ENCODE peak calls at places on chromosomes 5 and 9, in nine cellular contexts. T is A549, J is ascending aorta, D is uterus, C is psoas muscle, W is HepG2, I is spleen, L is MM.1S, U is mammary epithelial cell. G is an unnamed sample.

GRCh38 chr5:45532826-45533624 is 163.2 kb downstream of the HCN1 start:
- DNase-seq in L (no peak), U (no peak), T (no peak), I (no peak), D (no peak), C (no peak), W (no peak), J (no peak), G (no peak)

GRCh38 chr5:34673463-34674125 is 17.5 kb downstream of the RAI14 start:
- DNase-seq in T (no peak), L (no peak), I (no peak), W (no peak), U (no peak), J (no peak), D (no peak), C (no peak), G (no peak)

GRCh38 chr5:78544531-78545200 is 103.9 kb downstream of the LHFPL2 start:
- DNase-seq in T (no peak), D (peak; percentile 57), I (no peak), W (no peak), J (no peak), C (no peak), U (no peak), L (no peak), G (peak; percentile 54)

GRCh38 chr9:69207503-69207902 is 33.4 kb downstream of the TJP2 start:
- DNase-seq in L (no peak), U (no peak), J (no peak), D (no peak), I (no peak), W (no peak), T (no peak), C (no peak), G (no peak)

GRCh38 chr9:79390077-79390673 is 181.6 kb upstream of the TLE4 start:
- DNase-seq in J (no peak), D (no peak), W (no peak), U (no peak), L (no peak), T (no peak), C (no peak), I (no peak), G (no peak)

GRCh38 chr5:180127682-180128670 is 56.4 kb upstream of the RNF130 start:
- DNase-seq in C (peak; percentile 46), J (peak; percentile 59), L (no peak), W (no peak), D (no peak), U (no peak), I (peak; percentile 63), T (no peak), G (no peak)

GRCh38 chr9:130426883-130427282 is 17.9 kb upstream of the ASS1 start:
- DNase-seq in U (peak; percentile 93), L (no peak), D (no peak), W (no peak), C (peak; percentile 77), T (peak; percentile 33), J (no peak), I (no peak), G (no peak)

GRCh38 chr9:135887585-135888050 is 19.7 kb downstream of the CAMSAP1 start:
- DNase-seq in T (no peak), W (no peak), J (no peak), L (no peak), U (no peak), D (no peak), C (no peak), I (peak; percentile 85), G (no peak)

GRCh38 chr5:180116441-180117377 is 45.1 kb upstream of the RNF130 start:
- DNase-seq in T (peak; percentile 67), W (peak; percentile 24), J (peak; percentile 56), U (peak; percentile 12), L (no peak), C (peak; percentile 40), D (peak; percentile 8), I (peak; percentile 59), G (no peak)

DNA sequence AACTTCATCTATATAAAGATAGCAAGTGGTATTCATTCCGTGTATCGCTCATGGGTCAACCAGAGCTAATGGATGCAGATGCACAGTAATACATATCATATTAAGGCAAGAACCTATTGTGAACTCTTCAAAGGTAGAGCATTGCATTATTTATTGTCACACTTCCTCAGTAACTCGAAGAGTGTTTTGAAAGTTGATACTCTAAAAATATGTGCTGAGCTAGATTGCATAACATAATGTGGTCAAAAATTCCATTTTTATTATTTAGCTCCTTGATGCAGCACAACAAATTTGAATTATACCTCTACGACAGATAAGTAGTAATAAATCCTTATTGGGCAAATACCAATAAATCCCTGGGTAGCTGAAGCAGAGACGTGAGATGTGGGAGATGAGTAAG is 70.4 kb downstream of the CDH18 start:
- DNase-seq in J (no peak), L (no peak), W (no peak), I (no peak), T (no peak), C (no peak), U (no peak), D (no peak), G (no peak)
- H3K4me1 ChIP-seq in J (no peaks in the 10 kb centered on the region), L (no peaks in the 10 kb centered on the region), W (no peaks in the 10 kb centered on the region), I (no peaks in the 10 kb centered on the region), T (no peaks in the 10 kb centered on the region), C (no peaks in the 10 kb centered on the region), U (no peaks in the 10 kb centered on the region), D (no peaks in the 10 kb centered on the region), G (no peaks in the 10 kb centered on the region)

GRCh38 chr5:3994635-3995034 is 399.0 kb downstream of the IRX1 start:
- DNase-seq in I (no peak), D (no peak), T (no peak), W (no peak), C (no peak), U (no peak), J (no peak), L (no peak), G (no peak)

GRCh38 chr5:3995954-3996619 is 400.5 kb downstream of the IRX1 start:
- DNase-seq in D (no peak), I (no peak), U (no peak), T (no peak), C (no peak), J (no peak), W (no peak), L (no peak), G (no peak)

GRCh38 chr5:3997670-3998069 is 402.0 kb downstream of the IRX1 start:
- DNase-seq in I (no peak), L (no peak), T (no peak), C (no peak), J (no peak), D (no peak), W (no peak), U (no peak), G (no peak)

GRCh38 chr5:3996871-3997410 is 401.3 kb downstream of the IRX1 start:
- DNase-seq in J (no peak), L (no peak), D (no peak), C (no peak), T (no peak), I (no peak), U (no peak), W (no peak), G (no peak)

GRCh38 chr5:3993856-3994473 is 398.3 kb downstream of the IRX1 start:
- DNase-seq in U (no peak), T (no peak), D (no peak), C (no peak), I (no peak), L (no peak), W (no peak), J (no peak), G (no peak)
- TF ChIP-seq CTCF in U (no peak), T (no peak), D (no peak), C (no peak), I (no peak), L (no peak), W (no peak), J (no peak), G (no peak)

GRCh38 chr9:127107344-127108181 is 14.9 kb downstream of the ANGPTL2 start:
- DNase-seq in U (no peak), D (no peak), J (no peak), L (no peak), I (no peak), W (no peak), C (no peak), T (no peak), G (no peak)
- H3K4me1 ChIP-seq in U (peaks cover 7% of the 10 kb centered on the region), D (peaks cover 8% of the 10 kb centered on the region), J (no peaks in the 10 kb centered on the region), L (no peaks in the 10 kb centered on the region), I (peaks cover 13% of the 10 kb centered on the region), W (peaks cover 83% of the 10 kb centered on the region), C (peaks cover 27% of the 10 kb centered on the region), T (peaks cover under 1% of the 10 kb centered on the region), G (no peaks in the 10 kb centered on the region)

DNA sequence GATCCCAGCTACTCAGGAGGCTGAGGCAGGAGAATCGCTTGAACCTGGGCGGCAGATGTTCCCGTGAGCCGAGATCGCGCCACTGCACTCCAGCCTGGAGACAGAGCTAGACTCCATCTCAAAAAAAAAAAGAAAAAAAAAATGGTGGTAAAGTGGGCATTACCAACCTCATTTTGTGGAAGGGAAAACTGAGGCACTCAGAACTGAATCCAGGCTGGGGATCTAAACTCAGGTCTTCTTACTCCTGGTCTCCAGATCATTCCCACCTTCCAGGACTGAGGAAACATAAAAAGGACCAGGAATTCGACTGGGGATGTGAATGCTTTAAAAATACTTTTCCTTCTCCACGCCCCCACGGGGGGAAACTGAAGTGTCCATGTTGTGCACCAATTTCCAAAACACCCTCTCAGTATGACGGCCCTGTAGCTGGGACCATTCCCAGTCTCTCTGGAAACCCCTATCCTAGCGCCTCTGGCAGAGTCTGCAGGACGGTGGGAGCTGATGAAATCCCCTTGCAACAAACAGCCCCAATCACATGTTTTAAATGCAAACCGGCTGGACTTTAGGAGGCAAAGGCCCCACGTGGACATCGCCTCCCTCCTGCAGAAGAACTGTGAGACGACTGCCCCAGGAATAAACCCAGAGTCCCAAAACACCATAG is 8.9 kb upstream of the AKNA start:
- DNase-seq in I (no peak), L (no peak), C (no peak), U (no peak), D (peak; percentile 80), J (no peak), W (peak; percentile 38), T (no peak), G (no peak)
- TF ChIP-seq CTCF in I (no peak), L (no peak), C (no peak), U (no peak), D (no peak), J (no peak), W (no peak), T (no peak), G (no peak)

DNA sequence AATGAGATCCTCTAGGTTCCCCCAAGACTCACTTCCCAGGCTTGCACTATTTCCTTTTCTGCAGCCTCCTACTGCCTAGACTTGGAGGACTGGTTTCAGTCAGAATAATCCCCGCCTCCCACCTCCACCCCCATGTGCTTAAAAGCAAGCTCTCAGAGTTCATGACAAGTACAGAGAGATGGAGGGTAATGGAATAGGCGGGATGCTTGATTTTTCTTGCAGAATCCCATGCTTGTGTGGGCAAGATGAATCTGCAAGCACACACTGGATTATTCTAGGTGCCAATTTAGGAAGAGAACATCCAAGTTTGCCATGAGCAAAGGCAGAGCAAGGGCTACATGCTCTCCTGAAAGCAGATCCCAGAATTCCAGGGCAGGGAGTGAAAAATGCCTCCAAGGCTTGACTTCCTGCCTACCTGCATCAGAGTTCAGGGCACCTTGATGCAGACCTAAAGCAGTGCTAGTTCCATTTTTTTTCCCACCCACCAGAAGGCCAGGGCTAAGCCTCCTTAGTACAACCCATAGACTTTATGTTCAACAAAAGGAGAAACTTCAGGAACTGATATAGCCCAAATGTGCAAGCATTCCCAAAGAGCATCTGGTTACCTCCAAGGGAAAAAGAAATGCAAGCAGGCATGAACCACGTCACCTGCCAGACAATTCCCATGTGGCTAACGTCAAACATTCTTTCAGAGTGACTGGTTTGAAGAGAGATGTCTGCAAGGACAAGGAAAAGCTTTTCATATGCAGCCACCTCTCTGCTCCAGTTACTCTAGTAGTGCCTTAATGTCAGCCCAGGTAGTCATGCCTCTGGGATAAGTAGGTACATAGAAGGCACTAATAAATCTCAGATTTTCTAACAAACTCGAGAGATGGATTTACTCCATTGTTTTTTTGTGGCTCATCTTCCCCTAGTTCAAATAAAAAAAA is 97.1 kb upstream of the IFNK start:
- DNase-seq in I (no peak), D (no peak), C (no peak), W (no peak), U (peak; percentile 88), L (no peak), T (peak; percentile 46), J (no peak), G (no peak)
- H3K4me1 ChIP-seq in I (peaks cover 7% of the 10 kb centered on the region), D (no peaks in the 10 kb centered on the region), C (peaks cover 15% of the 10 kb centered on the region), W (no peaks in the 10 kb centered on the region), U (peaks cover 83% of the 10 kb centered on the region), L (no peaks in the 10 kb centered on the region), T (peaks cover 67% of the 10 kb centered on the region), J (no peaks in the 10 kb centered on the region), G (no peaks in the 10 kb centered on the region)